ENCODE peak calls at places on chromosome 14, in nine cellular contexts. T, Y, C, D, J, K, P, B and L are unnamed samples.

GRCh38 chr14:67653651-67654280 is 20.7 kb downstream of the VTI1B start:
- DNase-seq in T (no peak), Y (no peak), C (no peak), D (peak), J (no peak), K (no peak), P (no peak), B (no peak), L (no peak)

GRCh38 chr14:105526781-105527380 is 498 bp downstream of the TMEM121 start:
- DNase-seq in T (no peak), Y (no peak), C (no peak), D (no peak), J (peak), K (no peak), P (no peak), B (no peak), L (no peak)

GRCh38 chr14:61561657-61562276 is 133.5 kb upstream of the HIF1A start:
- DNase-seq in T (peak), Y (peak), C (peak), D (peak), J (peak), K (peak), P (peak), B (no peak), L (no peak)

GRCh38 chr14:60061371-60061770 is 30.4 kb upstream of the PCNX4 start:
- DNase-seq in T (peak), Y (no peak), C (no peak), D (no peak), J (no peak), K (no peak), P (peak), B (no peak), L (no peak)

GRCh38 chr14:90049390-90049789 is 12.4 kb upstream of the KCNK13 start:
- DNase-seq in T (no peak), Y (no peak), C (no peak), D (no peak), J (no peak), K (no peak), P (no peak), B (no peak), L (no peak)

GRCh38 chr14:23306412-23307145 is at the start of gene BCL2L2:
- DNase-seq in T (peak), Y (peak), C (peak), D (peak), J (peak), K (peak), P (peak), B (peak), L (peak)

GRCh38 chr14:97824218-97824617 is 1027.0 kb downstream of the VRK1 start:
- DNase-seq in T (no peak), Y (no peak), C (no peak), D (no peak), J (no peak), K (no peak), P (no peak), B (peak), L (no peak)

GRCh38 chr14:78327426-78328210 is 157.4 kb downstream of the NRXN3 start:
- DNase-seq in T (peak), Y (no peak), C (no peak), D (no peak), J (no peak), K (no peak), P (peak), B (no peak), L (no peak)

GRCh38 chr14:71324767-71325272 is 417.6 kb downstream of the PCNX1 start:
- DNase-seq in T (peak), Y (no peak), C (no peak), D (peak), J (no peak), K (no peak), P (peak), B (peak), L (peak)

GRCh38 chr14:77746064-77746463 is 14.9 kb downstream of the SNW1 start:
- DNase-seq in T (no peak), Y (no peak), C (no peak), D (no peak), J (no peak), K (no peak), P (no peak), B (no peak), L (no peak)

GRCh38 chr14:45085004-45085403 is 1.1 kb downstream of the PRPF39 start:
- DNase-seq in T (peak), Y (no peak), C (no peak), D (peak), J (no peak), K (no peak), P (peak), B (peak), L (no peak)
- TF ChIP-seq CTCF in T (no peak), Y (no peak), C (no peak), D (no peak), J (no peak), K (no peak), P (no peak), B (no peak), L (no peak)

DNA sequence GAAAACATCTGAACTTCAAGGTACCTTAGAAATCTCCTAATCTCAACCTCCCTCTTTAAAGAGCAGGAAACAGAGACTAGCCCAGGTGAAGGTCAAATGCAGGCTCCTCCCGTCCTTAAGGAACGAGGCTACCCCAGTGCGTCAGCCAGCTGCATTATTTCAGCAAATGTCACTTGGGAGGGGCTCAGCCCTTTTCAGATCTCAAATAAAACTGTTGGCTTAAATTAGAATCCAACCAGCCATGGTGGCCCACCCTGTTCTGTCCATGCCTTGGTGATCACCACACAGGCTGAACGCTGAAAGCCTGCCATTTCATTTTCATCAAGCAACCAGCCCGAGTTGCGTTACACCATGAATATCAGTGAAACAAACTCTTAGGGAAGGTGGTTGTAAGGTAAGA is 6.9 kb downstream of the SYNE3 start:
- DNase-seq in T (no peak), Y (no peak), C (no peak), D (no peak), J (no peak), K (no peak), P (no peak), B (no peak), L (no peak)
- TF ChIP-seq CTCF in T (no peak), Y (no peak), C (no peak), D (no peak), J (no peak), K (no peak), P (no peak), B (no peak), L (no peak)

GRCh38 chr14:37197421-37198272 is at the start of gene MIPOL1:
- DNase-seq in T (peak), Y (peak), C (peak), D (peak), J (peak), K (peak), P (peak), B (no peak), L (no peak)
- TF ChIP-seq CTCF in T (peak), Y (peak), C (peak), D (peak), J (no peak), K (peak), P (peak), B (no peak), L (no peak)

DNA sequence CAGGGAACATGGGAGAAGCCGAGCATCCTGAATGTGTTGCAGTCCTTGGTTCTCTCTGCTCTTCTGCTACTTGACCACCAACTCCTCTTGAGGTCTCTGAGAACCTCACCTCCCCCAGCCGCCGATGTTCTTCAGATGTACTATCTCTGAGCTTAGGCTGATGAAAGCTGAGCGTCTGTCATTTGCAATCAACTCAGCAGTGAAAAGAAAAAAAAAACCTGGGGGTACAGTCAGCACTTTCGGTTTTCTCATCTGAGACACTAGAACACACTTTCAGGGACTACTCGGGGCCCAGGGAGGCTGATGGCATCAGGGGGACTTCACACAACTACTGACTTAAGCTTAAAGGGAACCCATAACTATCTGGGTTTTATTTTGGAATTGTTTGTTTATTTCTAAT is 9.6 kb upstream of the FLVCR2 start:
- DNase-seq in T (no peak), Y (no peak), C (no peak), D (no peak), J (no peak), K (no peak), P (no peak), B (no peak), L (no peak)
- TF ChIP-seq CTCF in T (no peak), Y (no peak), C (no peak), D (no peak), J (no peak), K (no peak), P (no peak), B (no peak), L (no peak)

DNA sequence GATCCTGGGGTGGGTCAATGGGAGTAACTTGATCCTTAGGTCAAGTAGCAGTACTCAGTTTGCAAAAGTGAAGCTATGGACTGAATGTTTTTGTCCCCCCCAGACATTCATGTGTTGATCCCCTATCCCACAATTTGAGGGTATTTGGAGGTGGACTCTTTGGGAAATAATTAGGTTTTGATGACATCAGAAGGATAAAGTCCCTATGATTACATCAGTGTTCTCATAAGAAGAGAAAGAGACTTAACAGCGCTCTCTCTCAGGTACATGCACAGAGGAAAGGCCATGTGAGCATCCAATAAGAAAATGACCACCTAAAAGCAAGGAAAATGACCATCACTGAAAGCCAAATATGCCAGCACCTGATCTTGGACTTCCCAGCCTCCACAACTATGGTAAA is 550.8 kb downstream of the FOXG1 start:
- DNase-seq in T (no peak), Y (no peak), C (no peak), D (no peak), J (no peak), K (no peak), P (no peak), B (no peak), L (no peak)
- TF ChIP-seq CTCF in T (no peak), Y (no peak), C (no peak), D (no peak), J (no peak), K (no peak), P (no peak), B (no peak), L (no peak)

GRCh38 chr14:57435923-57436322 is 45.5 kb downstream of the NAA30 start:
- DNase-seq in T (no peak), Y (no peak), C (no peak), D (no peak), J (no peak), K (no peak), P (no peak), B (no peak), L (no peak)
- TF ChIP-seq CTCF in T (no peak), Y (no peak), C (no peak), D (no peak), J (no peak), K (no peak), P (no peak), B (peak), L (no peak)

DNA sequence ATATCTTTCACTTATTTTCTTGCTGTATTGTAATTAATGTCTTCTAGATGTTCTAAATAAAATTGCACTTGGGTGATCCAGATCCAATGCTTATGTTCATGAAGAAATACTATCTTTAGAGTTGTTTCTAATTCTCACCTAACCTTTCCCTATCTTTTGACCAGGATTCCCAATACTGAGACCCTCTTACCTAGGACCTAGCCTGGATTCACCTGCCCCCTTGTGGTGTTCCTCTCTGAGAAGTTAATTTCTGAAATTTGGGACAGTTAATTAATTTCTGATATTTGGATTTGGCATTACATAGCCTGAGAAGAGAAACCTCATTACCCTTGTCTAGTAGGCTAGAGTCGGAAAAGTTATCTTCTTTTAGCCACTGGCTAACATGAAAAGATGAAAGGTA is 29.5 kb downstream of the FOXA1 start:
- DNase-seq in T (no peak), Y (no peak), C (no peak), D (no peak), J (no peak), K (no peak), P (no peak), B (no peak), L (no peak)
- TF ChIP-seq CTCF in T (peak), Y (no peak), C (peak), D (peak), J (no peak), K (peak), P (peak), B (peak), L (no peak)

GRCh38 chr14:30614155-30614554 is 8.0 kb upstream of the SCFD1 start:
- DNase-seq in T (no peak), Y (no peak), C (no peak), D (no peak), J (no peak), K (no peak), P (no peak), B (no peak), L (no peak)

GRCh38 chr14:30607156-30607780 is 14.9 kb upstream of the SCFD1 start:
- DNase-seq in T (no peak), Y (no peak), C (peak), D (no peak), J (no peak), K (no peak), P (peak), B (no peak), L (no peak)

GRCh38 chr14:30608533-30609006 is 13.5 kb upstream of the SCFD1 start:
- DNase-seq in T (peak), Y (no peak), C (peak), D (no peak), J (no peak), K (no peak), P (peak), B (no peak), L (no peak)

DNA sequence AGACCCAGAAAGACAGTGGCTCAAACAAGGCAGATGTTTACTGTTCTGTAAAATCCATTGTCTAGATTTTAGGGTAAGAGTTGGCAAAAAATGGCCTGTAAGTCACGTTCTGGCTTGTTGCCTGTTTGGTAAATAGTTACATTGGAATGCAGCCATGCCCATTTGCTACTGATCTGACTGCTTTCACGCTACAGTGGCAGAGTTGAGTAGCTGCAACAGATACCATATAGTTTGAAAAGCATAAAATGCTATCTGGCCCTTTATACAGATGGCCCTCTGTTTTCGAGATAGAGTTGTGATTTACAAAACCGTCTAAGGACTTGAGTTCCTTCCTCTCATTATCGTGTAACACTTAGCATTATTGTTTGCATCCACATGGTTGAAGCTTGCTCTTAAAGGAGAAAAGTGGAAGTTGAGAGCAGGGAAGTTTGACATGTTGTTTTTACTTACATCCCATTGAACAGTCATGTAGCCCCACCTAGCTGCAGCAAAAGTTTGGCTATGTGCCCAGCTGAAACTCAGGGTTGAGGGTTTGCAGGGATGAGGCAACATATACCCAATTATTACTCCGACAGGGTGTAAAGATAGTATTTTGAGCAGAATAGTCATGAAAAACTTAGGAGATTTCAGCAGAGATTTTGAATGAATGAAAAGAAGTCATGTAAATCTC is 11.3 kb upstream of the SCFD1 start:
- DNase-seq in T (peak), Y (peak), C (peak), D (peak), J (no peak), K (peak), P (peak), B (peak), L (peak)
- TF ChIP-seq CTCF in T (peak), Y (no peak), C (peak), D (peak), J (no peak), K (peak), P (peak), B (peak), L (peak)